ENCODE peak calls at places on chromosomes 5 and 9, in seven cellular contexts. P is AG10803, F is WTC11, O is fibroblast of lung, M is PC-3, K is choroid plexus epithelial cell, B is Panc1. I is an unnamed sample.

GRCh38 chr5:149930060-149930753 is 14.4 kb downstream of the PDE6A start:
- DNase-seq in P (no peak), F (no peak), O (no peak), M (no peak), K (no peak), B (no peak), I (no peak)

GRCh38 chr9:85586684-85587083 is 155.1 kb downstream of the AGTPBP1 start:
- DNase-seq in P (no peak), F (no peak), O (no peak), M (no peak), K (no peak), B (no peak), I (no peak)

GRCh38 chr9:1303911-1304310 is 253.8 kb downstream of the DMRT2 start:
- DNase-seq in P (no peak), F (no peak), O (no peak), M (peak), K (no peak), B (no peak), I (no peak)

GRCh38 chr9:129945314-129945713 is 97.7 kb downstream of the FNBP1 start:
- DNase-seq in P (peak), F (no peak), O (no peak), M (no peak), K (no peak), B (no peak), I (no peak)

GRCh38 chr9:17776735-17777134 is 197.9 kb downstream of the SH3GL2 start:
- DNase-seq in P (no peak), F (no peak), O (no peak), M (no peak), K (no peak), B (no peak), I (no peak)

GRCh38 chr5:180787025-180787424 is 15.6 kb downstream of the MGAT1 start:
- DNase-seq in P (peak), F (no peak), O (no peak), M (no peak), K (peak), B (no peak), I (no peak)

GRCh38 chr9:90900130-90900529 is 98.5 kb downstream of the SYK start:
- DNase-seq in P (peak), F (no peak), O (no peak), M (no peak), K (peak), B (no peak), I (no peak)

GRCh38 chr9:6237267-6237666 is 21.7 kb downstream of the IL33 start:
- DNase-seq in P (no peak), F (no peak), O (no peak), M (no peak), K (no peak), B (no peak), I (no peak)

GRCh38 chr5:40017918-40018317 is 593.1 kb upstream of the DAB2 start:
- DNase-seq in P (no peak), F (no peak), O (no peak), M (no peak), K (no peak), B (no peak), I (no peak)

GRCh38 chr9:133031496-133031911 is 707 bp downstream of the GTF3C5 start:
- DNase-seq in P (no peak), F (no peak), O (no peak), M (peak), K (no peak), B (no peak), I (no peak)

GRCh38 chr9:14251146-14252071 is 62.5 kb downstream of the NFIB start:
- DNase-seq in P (peak), F (peak), O (peak), M (peak), K (peak), B (no peak), I (no peak)

GRCh38 chr5:114221807-114222206 is 140.1 kb upstream of the KCNN2 start:
- DNase-seq in P (no peak), F (no peak), O (no peak), M (no peak), K (no peak), B (no peak), I (no peak)

DNA sequence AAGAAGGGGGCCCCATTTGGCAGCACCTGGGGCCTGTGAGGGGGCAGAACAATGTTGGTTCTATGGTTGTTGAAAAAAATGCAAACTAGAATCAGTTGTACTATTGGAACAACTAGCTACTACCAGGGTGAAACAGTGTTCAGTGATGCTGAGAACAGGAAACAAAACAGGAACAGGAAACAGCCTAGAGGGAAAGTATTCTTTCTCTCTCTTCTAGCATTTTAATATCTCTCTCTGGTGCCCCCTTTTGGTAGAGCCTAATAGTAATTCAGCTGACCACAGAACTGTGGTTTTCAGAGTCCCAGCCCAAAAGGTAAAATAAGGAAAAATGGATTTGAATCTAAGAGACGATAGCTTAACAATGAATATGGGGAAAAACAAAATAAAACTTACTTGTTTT is 138.0 kb upstream of the KCNN2 start:
- DNase-seq in P (peak), F (no peak), O (no peak), M (peak), K (peak), B (no peak), I (no peak)
- TF ChIP-seq CTCF in P (peak), F (peak), O (peak), M (peak), K (peak), B (no peak), I (no peak)

GRCh38 chr5:127367912-127368468 is 77.4 kb downstream of the MEGF10 start:
- DNase-seq in P (no peak), F (no peak), O (no peak), M (no peak), K (no peak), B (no peak), I (no peak)

GRCh38 chr5:127369772-127370171 is 79.2 kb downstream of the MEGF10 start:
- DNase-seq in P (no peak), F (no peak), O (no peak), M (no peak), K (no peak), B (no peak), I (no peak)

GRCh38 chr5:127375124-127375523 is 84.5 kb downstream of the MEGF10 start:
- DNase-seq in P (no peak), F (no peak), O (no peak), M (no peak), K (no peak), B (no peak), I (no peak)

DNA sequence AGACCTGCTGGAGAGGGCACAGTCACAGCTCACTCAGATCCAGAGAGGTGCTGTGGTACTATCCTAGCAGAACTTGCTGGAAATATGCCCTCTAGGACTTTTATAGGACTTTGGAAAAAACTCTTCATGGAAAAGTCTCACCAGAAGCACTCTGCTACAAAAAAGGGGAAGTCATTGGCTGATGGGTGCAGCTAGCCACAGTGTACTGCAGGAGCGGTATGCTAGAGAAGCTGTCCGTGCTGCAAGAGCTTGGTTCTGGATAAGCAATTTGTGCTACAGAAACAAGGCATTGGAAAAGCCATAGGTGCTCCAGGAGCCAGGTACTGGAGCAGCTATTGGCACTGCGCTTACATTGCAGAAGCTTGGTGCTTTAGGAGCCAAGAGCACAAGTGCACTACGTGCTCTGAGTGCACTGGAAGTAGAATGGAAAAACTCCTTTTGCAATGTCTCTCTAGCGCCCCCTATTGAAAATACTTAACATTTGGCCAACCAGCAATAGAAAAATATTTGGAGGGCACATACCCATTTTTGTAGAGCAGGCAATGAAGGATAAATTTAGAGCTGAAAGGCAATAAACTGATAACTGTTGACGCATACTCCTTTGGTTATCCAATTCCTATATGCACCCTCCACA is 83.4 kb downstream of the MEGF10 start:
- DNase-seq in P (no peak), F (no peak), O (no peak), M (no peak), K (no peak), B (no peak), I (no peak)
- TF ChIP-seq CTCF in P (peak), F (peak), O (no peak), M (peak), K (peak), B (peak), I (peak)

DNA sequence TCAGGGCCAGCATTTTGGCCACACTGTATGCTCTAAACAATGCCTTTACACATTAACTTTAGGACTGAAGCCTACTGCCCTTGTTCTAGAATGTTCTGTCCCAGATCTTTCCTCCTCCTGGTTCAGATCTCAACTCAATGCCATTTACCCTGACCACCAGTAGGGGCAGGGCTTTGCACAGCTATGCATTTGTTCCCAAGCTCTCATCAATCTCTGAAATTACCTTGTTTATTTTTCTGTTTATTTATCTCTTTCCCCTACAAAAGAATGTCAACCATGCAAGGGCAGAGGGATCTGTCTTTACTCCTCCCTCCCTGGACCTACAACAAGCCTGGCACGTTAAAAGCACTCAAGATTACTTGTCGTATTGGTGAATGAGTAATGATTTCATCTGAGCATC is 612.9 kb downstream of the BNC2 start:
- DNase-seq in P (no peak), F (no peak), O (no peak), M (peak), K (peak), B (no peak), I (no peak)
- TF ChIP-seq CTCF in P (peak), F (peak), O (peak), M (peak), K (peak), B (peak), I (peak)

GRCh38 chr9:19516348-19516747 is 107.5 kb downstream of the ACER2 start:
- DNase-seq in P (no peak), F (no peak), O (no peak), M (no peak), K (no peak), B (no peak), I (no peak)

GRCh38 chr9:19512432-19512831 is 103.6 kb downstream of the ACER2 start:
- DNase-seq in P (no peak), F (no peak), O (no peak), M (no peak), K (no peak), B (no peak), I (no peak)

GRCh38 chr9:19513671-19514275 is 105.0 kb downstream of the ACER2 start:
- DNase-seq in P (peak), F (no peak), O (no peak), M (no peak), K (peak), B (no peak), I (no peak)

GRCh38 chr9:19521205-19521604 is 112.4 kb downstream of the ACER2 start:
- DNase-seq in P (no peak), F (no peak), O (no peak), M (no peak), K (no peak), B (no peak), I (no peak)

DNA sequence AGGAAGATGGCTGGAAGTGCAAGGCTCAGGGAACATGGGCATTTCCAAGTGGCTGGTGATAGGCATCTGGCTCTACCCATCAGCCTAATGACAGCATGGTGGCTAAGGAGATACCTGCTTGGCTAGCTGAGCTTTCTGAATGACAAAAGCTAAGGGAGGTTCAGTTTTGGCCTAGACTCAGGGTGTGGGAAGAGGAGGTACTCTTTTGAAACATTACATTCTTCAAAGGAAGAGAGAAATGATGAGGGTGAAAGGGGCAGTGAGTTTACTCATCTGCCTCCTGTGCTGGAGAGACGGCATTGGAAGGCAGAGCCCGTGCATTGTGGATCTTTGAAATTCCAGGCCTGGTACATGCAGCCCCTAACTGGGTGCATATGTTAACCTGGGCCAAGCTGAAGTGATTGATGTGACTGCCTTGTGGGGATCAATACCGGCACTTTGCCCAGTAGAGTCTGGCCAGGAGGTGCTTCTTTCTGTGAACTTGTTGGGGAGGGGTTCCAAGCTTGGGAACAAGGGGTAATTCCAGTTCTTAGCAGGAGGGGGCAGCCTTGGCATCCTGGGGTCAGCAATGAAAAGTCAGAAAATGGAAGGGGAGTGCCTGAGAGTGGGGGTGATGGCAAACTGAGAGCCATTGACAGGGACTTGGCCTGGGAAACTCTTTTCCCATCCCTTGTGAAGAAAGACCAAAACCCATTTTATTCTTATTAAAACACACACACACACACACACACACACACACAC is 108.6 kb downstream of the ACER2 start:
- DNase-seq in P (no peak), F (peak), O (no peak), M (peak), K (no peak), B (peak), I (no peak)
- TF ChIP-seq CTCF in P (peak), F (peak), O (peak), M (peak), K (peak), B (peak), I (peak)

GRCh38 chr9:134494273-134494815 is 147.3 kb upstream of the COL5A1 start:
- DNase-seq in P (no peak), F (no peak), O (no peak), M (no peak), K (no peak), B (no peak), I (no peak)
- TF ChIP-seq CTCF in P (no peak), F (no peak), O (no peak), M (no peak), K (peak), B (no peak), I (no peak)

I was measured in CD14-positive monocyte.